ENCODE peak calls at places on chromosomes 16 and 17, in six cellular contexts. M, C, O, L, N and F are unnamed samples.

GRCh38 chr17:63925615-63926014 is 6.5 kb downstream of the CD79B start:
- DNase-seq in M (no peak), C (no peak), O (no peak), L (no peak), N (no peak), F (no peak)

GRCh38 chr17:78416311-78416711 is 37.9 kb downstream of the PGS1 start:
- DNase-seq in M (no peak), C (no peak), O (no peak), L (no peak), N (no peak), F (no peak)

GRCh38 chr16:23110257-23110899 is 38.9 kb downstream of the USP31 start:
- DNase-seq in M (no peak), C (no peak), O (no peak), L (no peak), N (no peak), F (no peak)

GRCh38 chr17:71793550-71793949 is 327.3 kb upstream of the SOX9 start:
- DNase-seq in M (no peak), C (no peak), O (no peak), L (no peak), N (no peak), F (no peak)

GRCh38 chr16:58589311-58589890 is 40.2 kb downstream of the CNOT1 start:
- DNase-seq in M (no peak), C (no peak), O (no peak), L (no peak), N (no peak), F (no peak)

GRCh38 chr17:41620583-41621434 is 3.6 kb downstream of the KRT17 start:
- DNase-seq in M (no peak), C (no peak), O (no peak), L (no peak), N (no peak), F (no peak)

GRCh38 chr17:2239882-2240430 is 63.6 kb downstream of the SMG6 start:
- DNase-seq in M (peak), C (no peak), O (no peak), L (no peak), N (no peak), F (no peak)

GRCh38 chr16:75209944-75210343 is 3.0 kb upstream of the CTRB2 start:
- DNase-seq in M (no peak), C (no peak), O (no peak), L (no peak), N (no peak), F (no peak)